ENCODE peak calls at places on chromosome 22, in eight cellular contexts. C is cardiac muscle cell; N is RPMI7951; H is activated CD4-positive, alpha-beta T cell treated with anti-CD3 and anti-CD28 coated beads, Interleukin-2, amount 50 U/mL, for 24 hours; M is cardiac septum; U is Jurkat, Clone E6-1; V is GM19239; L is RWPE1. R is an unnamed sample.

GRCh38 chr22:20532256-20532993 is 25.0 kb downstream of the MED15 start:
- DNase-seq in C (no peak), N (no peak), H (no peak), M (no peak), U (no peak), V (no peak), L (no peak), R (no peak)

GRCh38 chr22:32693102-32693501 is 108.4 kb upstream of the TIMP3 start:
- DNase-seq in C (no peak), N (peak), H (no peak), M (no peak), U (no peak), V (no peak), L (peak), R (no peak)

GRCh38 chr22:23520875-23521441 is 59.1 kb downstream of the IGLL1 start:
- DNase-seq in C (no peak), N (peak), H (no peak), M (no peak), U (no peak), V (no peak), L (no peak), R (peak)

GRCh38 chr22:40504285-40505249 is 132.0 kb downstream of the MRTFA start:
- DNase-seq in C (no peak), N (no peak), H (no peak), M (no peak), U (no peak), V (no peak), L (no peak), R (no peak)

GRCh38 chr22:44489026-44489425 is 9.0 kb downstream of the RTL6 start:
- DNase-seq in C (no peak), N (no peak), H (no peak), M (no peak), U (no peak), V (no peak), L (no peak), R (no peak)

GRCh38 chr22:20952544-20953341 is 14.3 kb upstream of the AIFM3 start:
- DNase-seq in C (no peak), N (no peak), H (no peak), M (no peak), U (no peak), V (no peak), L (no peak), R (no peak)

GRCh38 chr22:46524203-46524740 is 13.1 kb downstream of the CELSR1 start:
- DNase-seq in C (no peak), N (no peak), H (no peak), M (no peak), U (no peak), V (no peak), L (no peak), R (no peak)

GRCh38 chr22:20607157-20607907 is 99.9 kb downstream of the MED15 start:
- DNase-seq in C (peak), N (no peak), H (no peak), M (no peak), U (no peak), V (no peak), L (no peak), R (no peak)

GRCh38 chr22:30241576-30242371 is 4.8 kb downstream of the LIF start:
- DNase-seq in C (no peak), N (no peak), H (no peak), M (no peak), U (no peak), V (no peak), L (no peak), R (no peak)

GRCh38 chr22:31272522-31273446 is 19.5 kb downstream of the PIK3IP1 start:
- DNase-seq in C (peak), N (peak), H (peak), M (peak), U (peak), V (peak), L (no peak), R (peak)

GRCh38 chr22:50201191-50202129 is 649 bp downstream of the SELENOO start:
- DNase-seq in C (peak), N (peak), H (no peak), M (no peak), U (no peak), V (no peak), L (no peak), R (peak)

GRCh38 chr22:20155330-20156041 is 4.6 kb upstream of the CCDC188 start:
- DNase-seq in C (no peak), N (peak), H (no peak), M (no peak), U (no peak), V (no peak), L (no peak), R (no peak)

GRCh38 chr22:50490531-50491308 is 4.1 kb downstream of the MIOX start:
- DNase-seq in C (no peak), N (no peak), H (no peak), M (no peak), U (no peak), V (no peak), L (no peak), R (no peak)

GRCh38 chr22:49201046-49201970 is 626.4 kb downstream of the BRD1 start:
- DNase-seq in C (no peak), N (no peak), H (no peak), M (peak), U (no peak), V (no peak), L (no peak), R (no peak)